ENCODE peak calls at places on chromosomes 12 and 14, in four cellular contexts. T, R, C and I are unnamed samples.

GRCh38 chr14:75492832-75493579 is 29.3 kb upstream of the BATF start:
- DNase-seq in T (no peak), R (no peak), C (no peak), I (peak; percentile 34)

GRCh38 chr12:107131832-107132616 is 38.7 kb upstream of the CRY1 start:
- DNase-seq in T (no peak), R (no peak), C (peak; percentile 86), I (peak; percentile 7)

GRCh38 chr14:93994919-93995682 is 2.0 kb upstream of the CCDC197 start:
- DNase-seq in T (no peak), R (no peak), C (peak; percentile 44), I (no peak)

GRCh38 chr12:104722541-104723534 is 235.3 kb downstream of the SLC41A2 start:
- DNase-seq in T (no peak), R (no peak), C (no peak), I (no peak)

GRCh38 chr12:94338395-94338794 is 121.3 kb downstream of the CEP83 start:
- DNase-seq in T (no peak), R (no peak), C (no peak), I (no peak)

GRCh38 chr14:51998348-51998747 is 9.0 kb downstream of the RTRAF start:
- DNase-seq in T (no peak), R (no peak), C (no peak), I (no peak)

GRCh38 chr12:47307680-47308399 is 228.1 kb upstream of the AMIGO2 start:
- DNase-seq in T (no peak), R (no peak), C (peak; percentile 53), I (peak; percentile 5)

GRCh38 chr14:105477659-105478623 is 3.3 kb downstream of the CRIP2 start:
- DNase-seq in T (peak; percentile 65), R (no peak), C (peak; percentile 53), I (no peak)

GRCh38 chr14:96119947-96120346 is 80.8 kb downstream of the C14orf132 start:
- DNase-seq in T (no peak), R (no peak), C (no peak), I (no peak)